ENCODE peak calls at places on chromosomes 3 and 15, in seven cellular contexts. I, C, T, M, V, Y and P are unnamed samples. For H3K36me3, the result is how much of the 10 kb centered on the place peaks cover.

GRCh38 chr15:96412045-96412918 is 81.8 kb downstream of the NR2F2 start:
- DNase-seq in I (no peak), C (no peak), T (no peak), M (no peak), V (peak), Y (no peak), P (no peak)

GRCh38 chr3:159923961-159924360 is 64.7 kb upstream of the IL12A start:
- DNase-seq in I (no peak), C (no peak), T (no peak), M (no peak), V (no peak), Y (peak), P (no peak)

GRCh38 chr3:64340636-64341240 is 115.5 kb upstream of the PRICKLE2 start:
- DNase-seq in I (no peak), C (no peak), T (no peak), M (no peak), V (no peak), Y (peak), P (no peak)

GRCh38 chr3:100169186-100169585 is 54.9 kb upstream of the FILIP1L start:
- DNase-seq in I (no peak), C (peak), T (peak), M (no peak), V (no peak), Y (no peak), P (no peak)

GRCh38 chr3:141608438-141608837 is 121.6 kb downstream of the RASA2 start:
- DNase-seq in I (no peak), C (no peak), T (no peak), M (no peak), V (no peak), Y (no peak), P (no peak)

GRCh38 chr3:109718822-109719221 is 381.5 kb upstream of the DPPA4 start:
- DNase-seq in I (no peak), C (no peak), T (no peak), M (no peak), V (no peak), Y (no peak), P (no peak)

GRCh38 chr3:172461530-172462138 is 13.4 kb upstream of the GHSR start:
- DNase-seq in I (no peak), C (no peak), T (no peak), M (no peak), V (peak), Y (peak), P (no peak)

GRCh38 chr3:108404409-108404808 is 106.0 kb downstream of the MYH15 start:
- DNase-seq in I (no peak), C (no peak), T (no peak), M (no peak), V (peak), Y (no peak), P (no peak)

GRCh38 chr15:25182736-25183445 is 228.1 kb downstream of the SNRPN start:
- DNase-seq in I (peak), C (peak), T (no peak), M (peak), V (no peak), Y (peak), P (no peak)

GRCh38 chr3:13414040-13414729 is 5.9 kb downstream of the NUP210 start:
- DNase-seq in I (peak), C (no peak), T (no peak), M (no peak), V (no peak), Y (no peak), P (no peak)

GRCh38 chr3:146502887-146503458 is 33.6 kb upstream of the PLSCR2 start:
- DNase-seq in I (no peak), C (no peak), T (no peak), M (no peak), V (no peak), Y (no peak), P (no peak)

GRCh38 chr15:74541494-74542191 is 623 bp downstream of the ARID3B start:
- DNase-seq in I (peak), C (peak), T (peak), M (no peak), V (peak), Y (peak), P (no peak)

GRCh38 chr3:182920515-182921084 is 59.7 kb downstream of the DCUN1D1 start:
- DNase-seq in I (no peak), C (no peak), T (no peak), M (no peak), V (peak), Y (no peak), P (no peak)

GRCh38 chr15:69609776-69610175 is 157.2 kb downstream of the RPLP1 start:
- DNase-seq in I (no peak), C (no peak), T (no peak), M (no peak), V (no peak), Y (no peak), P (no peak)

GRCh38 chr15:78307977-78308376 is 8.6 kb upstream of the SKIC8 start:
- DNase-seq in I (no peak), C (no peak), T (no peak), M (no peak), V (no peak), Y (no peak), P (no peak)

DNA sequence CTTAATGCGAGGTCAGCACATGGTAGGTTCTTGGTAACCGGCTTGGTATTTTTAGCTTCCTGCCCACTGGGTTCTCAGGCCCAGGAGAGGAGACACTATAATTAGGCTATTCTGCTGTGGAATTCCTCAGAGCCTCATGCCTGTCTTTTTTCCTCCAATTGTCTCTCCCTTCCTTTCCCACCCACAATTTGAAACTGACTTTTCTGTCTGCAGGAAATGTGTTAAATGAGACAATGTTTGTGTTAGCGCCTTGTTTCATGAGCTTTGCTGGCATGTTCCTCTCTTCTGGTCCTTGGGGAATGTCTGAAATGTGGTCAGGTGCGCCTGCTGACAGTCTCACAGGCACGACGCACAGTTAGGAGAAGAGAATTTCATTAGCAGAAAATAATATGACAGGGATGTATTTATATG is 223.6 kb upstream of the CTNNB1 start:
- DNase-seq in I (peak), C (no peak), T (peak), M (no peak), V (no peak), Y (no peak), P (no peak)
- H3K4me3 ChIP-seq in I (no peak), C (no peak), T (no peak), M (no peak), V (no peak), Y (no peak), P (no peak)

GRCh38 chr15:40981186-40981585 is 27.9 kb downstream of the CHAC1 start:
- DNase-seq in I (no peak), C (no peak), T (peak), M (no peak), V (no peak), Y (no peak), P (no peak)
- H3K36me3 ChIP-seq in I (half or more), C (under half), T (under half), M (under half), V (under half), Y (half or more), P (under half)

DNA sequence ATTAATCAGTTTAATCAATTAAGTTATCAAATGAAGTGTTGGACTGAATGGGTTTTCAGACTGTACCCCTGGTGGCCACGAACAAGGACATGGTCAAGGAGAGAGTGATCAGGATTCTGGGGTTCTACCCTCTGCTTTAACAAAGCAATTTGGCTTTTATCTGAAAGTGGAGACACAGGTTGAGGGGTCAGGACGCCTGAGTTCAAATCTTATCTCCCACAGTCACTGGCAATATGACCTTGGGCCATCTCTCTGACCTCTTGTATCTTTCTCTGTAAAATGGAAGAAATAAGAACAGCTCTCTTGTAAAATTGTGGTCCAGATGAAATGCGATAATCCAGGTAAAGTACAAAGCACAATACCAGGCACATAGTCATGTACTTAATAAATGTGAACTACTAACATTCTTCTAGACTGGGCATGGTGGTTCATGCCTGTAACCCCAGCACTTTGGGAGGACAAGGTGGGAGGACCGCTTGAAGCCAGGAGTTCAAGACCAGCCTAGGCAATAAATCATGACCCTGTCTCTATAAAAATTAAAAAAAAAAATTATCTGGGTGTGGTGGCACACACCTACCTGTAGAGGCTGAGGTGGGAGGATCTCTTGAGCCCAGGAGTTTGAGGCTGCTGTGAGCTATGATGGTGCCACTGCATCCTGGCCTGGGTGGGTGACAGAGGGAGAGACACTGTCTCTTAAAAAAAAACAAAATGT is 48.6 kb upstream of the ARL8B start:
- DNase-seq in I (no peak), C (no peak), T (no peak), M (no peak), V (no peak), Y (no peak), P (no peak)
- H3K27ac ChIP-seq in I (no peak), C (no peak), T (no peak), M (no peak), V (no peak), Y (no peak), P (no peak)

GRCh38 chr3:150183619-150184425 is 213.1 kb upstream of the PFN2 start:
- DNase-seq in I (peak), C (peak), T (peak), M (peak), V (peak), Y (peak), P (peak)

GRCh38 chr3:150179330-150179729 is 208.6 kb upstream of the PFN2 start:
- DNase-seq in I (no peak), C (no peak), T (no peak), M (no peak), V (no peak), Y (no peak), P (no peak)

GRCh38 chr3:150180349-150180748 is 209.7 kb upstream of the PFN2 start:
- DNase-seq in I (no peak), C (no peak), T (peak), M (no peak), V (no peak), Y (peak), P (no peak)

DNA sequence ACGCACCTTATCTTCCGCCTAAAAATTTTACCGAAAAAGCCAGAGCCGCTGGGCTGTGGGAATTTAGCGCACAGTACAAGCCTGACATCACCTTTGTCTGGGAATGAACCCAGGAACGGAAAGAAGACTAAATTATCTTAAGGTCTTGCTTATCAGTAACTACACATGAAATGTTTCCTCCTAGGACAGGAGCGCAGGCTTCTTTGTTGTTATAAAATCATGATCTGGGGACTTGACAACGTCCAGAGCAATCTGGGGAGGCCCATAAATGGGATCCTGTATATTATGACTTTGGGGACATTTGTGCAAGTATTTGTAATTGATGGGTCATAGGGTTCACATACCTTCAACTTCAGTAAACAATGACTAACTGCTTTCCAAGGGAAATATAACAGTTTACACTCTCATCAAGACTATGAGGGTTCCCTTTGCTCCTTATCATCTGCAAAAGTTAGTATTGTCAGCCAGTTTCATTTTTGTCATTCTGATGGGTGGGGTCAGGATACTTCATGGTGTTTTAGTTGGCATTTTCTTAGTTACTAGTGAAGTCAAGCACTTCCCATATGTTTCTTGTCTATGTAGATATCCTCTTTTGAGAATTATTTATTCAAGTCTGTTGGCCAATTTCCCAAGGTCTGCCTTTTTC is 213.9 kb upstream of the PFN2 start:
- DNase-seq in I (no peak), C (no peak), T (no peak), M (no peak), V (no peak), Y (no peak), P (no peak)
- H3K4me3 ChIP-seq in I (peak), C (peak), T (no peak), M (no peak), V (peak), Y (peak), P (no peak)

DNA sequence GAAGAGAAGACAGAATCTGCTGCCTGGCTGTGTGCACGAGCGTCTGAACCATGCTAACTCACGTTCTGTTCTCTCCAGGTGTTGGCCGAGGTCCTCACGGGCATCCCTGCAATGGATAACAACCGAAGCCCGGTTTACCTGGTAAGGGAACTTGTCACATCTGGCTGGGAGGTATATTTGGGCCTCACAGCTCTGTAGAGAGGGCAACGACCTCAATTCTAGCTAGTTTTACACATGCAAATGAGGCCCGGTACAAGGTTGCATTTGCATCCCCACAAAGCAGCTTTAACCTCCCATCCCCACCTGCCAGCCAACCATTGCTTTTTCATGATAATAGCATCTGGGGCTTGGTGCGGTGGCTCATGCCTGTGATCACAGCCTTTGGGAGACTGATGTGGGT is 22.0 kb upstream of the TATDN2 start:
- DNase-seq in I (no peak), C (no peak), T (no peak), M (no peak), V (no peak), Y (no peak), P (no peak)
- H3K36me3 ChIP-seq in I (under half), C (under half), T (under half), M (under half), V (under half), Y (under half), P (under half)

DNA sequence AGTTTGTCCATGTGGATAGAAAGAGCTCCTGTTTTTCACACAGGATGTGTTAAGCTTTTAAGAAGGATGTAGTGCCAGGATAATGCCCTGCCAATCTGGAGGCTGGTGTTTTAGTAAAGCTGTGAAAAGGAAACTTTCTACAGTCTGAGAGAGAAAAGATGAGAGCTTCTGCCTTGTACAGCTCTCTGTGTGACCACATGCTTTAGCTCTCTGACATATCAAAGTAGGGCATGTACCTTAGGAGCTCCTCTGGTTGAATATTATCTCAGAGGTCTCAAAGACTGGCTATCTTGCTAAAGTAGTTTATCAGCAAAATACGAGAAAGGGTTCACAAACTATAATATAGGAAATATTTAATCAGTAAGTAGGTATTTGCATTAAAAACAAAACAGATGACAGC is 30.4 kb downstream of the CDIN1 start:
- DNase-seq in I (no peak), C (no peak), T (no peak), M (no peak), V (no peak), Y (no peak), P (no peak)
- H3K27ac ChIP-seq in I (peak), C (no peak), T (no peak), M (no peak), V (no peak), Y (no peak), P (no peak)

DNA sequence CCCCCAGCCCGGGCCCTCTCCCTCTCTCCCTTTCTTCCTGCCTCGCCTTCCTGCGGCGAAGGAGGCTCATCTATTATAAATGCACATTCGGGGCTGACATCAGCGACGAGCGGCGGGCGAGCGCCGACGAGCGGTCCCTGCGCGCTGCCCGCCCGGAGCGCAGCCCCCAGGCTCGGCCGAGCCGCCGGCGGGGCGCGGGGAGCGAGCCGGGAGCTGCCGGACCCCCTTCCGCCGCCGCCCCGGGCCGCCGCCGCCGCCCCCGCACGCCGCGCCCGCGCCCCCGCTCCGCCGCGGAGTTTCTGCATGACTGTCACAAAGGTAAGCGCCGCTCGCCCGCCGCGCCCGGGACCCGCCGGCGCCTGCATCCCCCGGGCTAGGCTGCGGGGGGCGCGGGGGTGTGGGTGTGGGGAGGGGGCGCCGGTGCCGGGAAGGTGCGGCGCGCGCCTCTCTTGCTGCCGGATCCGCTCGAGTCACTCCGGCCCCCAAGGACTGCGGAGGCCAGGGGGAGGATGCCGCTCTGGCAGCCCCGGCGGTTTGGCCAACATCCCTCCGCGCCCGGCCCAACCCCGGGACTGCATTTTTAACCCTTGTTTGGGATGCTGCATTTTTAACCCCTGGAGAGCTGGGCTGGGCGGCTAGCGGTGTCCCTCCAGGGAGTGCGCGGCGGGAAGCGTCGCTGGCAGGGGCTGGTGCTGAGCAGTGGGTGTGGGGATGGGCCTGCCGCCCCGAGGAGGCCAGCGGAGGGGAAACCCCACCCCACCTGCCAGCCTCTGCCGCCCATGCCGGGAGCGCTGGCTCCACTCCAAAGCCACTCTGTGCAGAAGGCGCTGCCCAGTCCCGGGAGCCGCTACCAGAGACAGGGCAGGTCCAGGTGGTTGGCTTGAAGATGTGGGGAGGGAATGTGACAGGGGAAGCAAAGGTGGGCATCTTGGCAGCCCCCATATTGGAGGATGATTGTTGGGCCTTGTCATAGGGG is at the start of gene CORO2B:
- DNase-seq in I (peak), C (peak), T (no peak), M (peak), V (peak), Y (peak), P (peak)
- H3K4me3 ChIP-seq in I (peak), C (peak), T (peak), M (peak), V (peak), Y (peak), P (peak)

GRCh38 chr15:101492752-101493692 is 3.5 kb upstream of the PCSK6 start:
- DNase-seq in I (no peak), C (no peak), T (no peak), M (no peak), V (no peak), Y (peak), P (no peak)

GRCh38 chr15:101490408-101490891 is 943 bp upstream of the PCSK6 start:
- DNase-seq in I (no peak), C (no peak), T (no peak), M (no peak), V (no peak), Y (no peak), P (no peak)

GRCh38 chr15:101489633-101490407 is at the start of gene PCSK6:
- DNase-seq in I (no peak), C (peak), T (no peak), M (no peak), V (peak), Y (peak), P (peak)

GRCh38 chr15:101491739-101492640 is 2.5 kb upstream of the PCSK6 start:
- DNase-seq in I (no peak), C (no peak), T (no peak), M (no peak), V (peak), Y (no peak), P (no peak)

DNA sequence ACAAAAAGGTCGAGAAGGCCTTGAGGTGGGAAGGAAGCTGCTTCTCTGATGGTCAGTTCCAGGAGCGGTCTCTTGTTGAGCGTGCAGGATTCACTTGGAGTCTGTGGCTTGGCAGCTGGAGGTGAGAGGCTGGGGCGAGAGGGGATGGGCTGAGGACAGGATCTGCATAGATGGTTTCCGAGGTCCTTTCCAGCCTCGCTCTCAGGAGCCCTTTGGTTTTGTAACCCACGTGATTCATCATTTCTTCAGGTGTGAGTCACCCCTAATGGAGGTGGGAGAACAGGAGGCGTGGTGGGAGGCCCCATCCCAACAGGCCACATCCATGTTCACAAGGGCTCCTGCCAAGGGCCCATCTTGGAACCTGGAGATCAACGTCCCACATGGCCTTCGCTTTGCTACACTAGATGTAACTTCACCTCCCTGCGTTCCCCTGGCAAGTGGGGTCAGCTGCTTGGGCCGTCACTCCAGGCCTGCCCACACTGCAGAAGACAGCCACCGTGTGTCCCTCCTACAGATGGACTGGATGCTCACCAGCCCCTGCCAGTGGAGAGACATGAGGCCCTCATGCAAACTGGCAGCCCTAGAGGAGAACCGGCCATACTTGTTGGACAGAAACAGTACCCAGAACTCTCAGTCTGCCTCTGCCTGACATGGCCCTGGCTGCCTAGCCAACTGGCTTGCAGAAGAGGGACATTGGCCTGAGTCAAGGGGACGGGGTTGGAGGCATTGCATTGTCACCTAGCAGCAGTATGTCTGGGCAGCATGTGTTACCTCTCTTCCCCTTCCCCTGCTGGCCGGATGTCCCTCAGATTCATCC is 1.6 kb upstream of the PCSK6 start:
- DNase-seq in I (no peak), C (no peak), T (no peak), M (no peak), V (no peak), Y (peak), P (no peak)
- H3K36me3 ChIP-seq in I (under half), C (under half), T (under half), M (under half), V (under half), Y (under half), P (under half)